ENCODE peak calls at places on chromosome 22, in eight cellular contexts. G is left cardiac atrium; E is NCI-H774; Z is stimulated activated CD4-positive, alpha-beta T cell treated with anti-CD3 and anti-CD28 coated beads, Interleukin-4, amount 100 ng/mL, for 4 hours; K is lung; B is HAP-1; D is SW480; R is activated CD4-positive, alpha-beta T cell treated with anti-CD3 and anti-CD28 coated beads for 36 hours. Y is an unnamed sample.

GRCh38 chr22:23268877-23269276 is 88.6 kb downstream of the BCR start:
- DNase-seq in G (no peak), E (no peak), Z (no peak), K (no peak), B (no peak), D (no peak), R (no peak), Y (no peak)

GRCh38 chr22:44995715-44996114 is 14.1 kb downstream of the PHF21B start:
- DNase-seq in G (no peak), E (no peak), Z (no peak), K (no peak), B (no peak), D (no peak), R (no peak), Y (no peak)

GRCh38 chr22:35064664-35065063 is 1.3 kb upstream of the ISX start:
- DNase-seq in G (no peak), E (no peak), Z (no peak), K (no peak), B (no peak), D (no peak), R (peak; percentile 5), Y (no peak)

GRCh38 chr22:49207008-49207775 is 620.5 kb downstream of the BRD1 start:
- DNase-seq in G (no peak), E (no peak), Z (no peak), K (no peak), B (peak; percentile 2), D (no peak), R (no peak), Y (no peak)

GRCh38 chr22:24772493-24773220 is 1.9 kb downstream of the PIWIL3 start:
- DNase-seq in G (no peak), E (no peak), Z (no peak), K (no peak), B (peak; percentile 66), D (peak; percentile 70), R (no peak), Y (peak; percentile 30)

GRCh38 chr22:39356464-39356863 is 6.7 kb downstream of the SYNGR1 start:
- DNase-seq in G (no peak), E (no peak), Z (no peak), K (no peak), B (no peak), D (no peak), R (no peak), Y (no peak)

GRCh38 chr22:47194476-47195155 is 432.2 kb downstream of the TBC1D22A start:
- DNase-seq in G (no peak), E (no peak), Z (no peak), K (no peak), B (no peak), D (no peak), R (no peak), Y (no peak)

GRCh38 chr22:21980547-21980946 is 2.0 kb downstream of the TOP3B start:
- DNase-seq in G (no peak), E (no peak), Z (no peak), K (no peak), B (no peak), D (no peak), R (no peak), Y (no peak)

GRCh38 chr22:36764641-36765040 is 11.3 kb downstream of the IFT27 start:
- DNase-seq in G (no peak), E (no peak), Z (no peak), K (no peak), B (peak; percentile 4), D (no peak), R (no peak), Y (no peak)

GRCh38 chr22:37089451-37089850 is 20.1 kb downstream of the TMPRSS6 start:
- DNase-seq in G (no peak), E (no peak), Z (no peak), K (no peak), B (no peak), D (no peak), R (no peak), Y (no peak)

GRCh38 chr22:25067851-25068421 is 115.4 kb downstream of the KIAA1671 start:
- DNase-seq in G (peak; percentile 30), E (no peak), Z (peak; percentile 70), K (no peak), B (no peak), D (peak; percentile 67), R (peak; percentile 90), Y (no peak)

GRCh38 chr22:17974087-17974486 is 50.3 kb downstream of the MICAL3 start:
- DNase-seq in G (no peak), E (no peak), Z (no peak), K (no peak), B (no peak), D (no peak), R (no peak), Y (no peak)

GRCh38 chr22:33923660-33924246 is 3.5 kb upstream of the LARGE1 start:
- DNase-seq in G (peak; percentile 66), E (peak; percentile 7), Z (peak; percentile 16), K (peak; percentile 69), B (peak; percentile 84), D (peak; percentile 72), R (peak; percentile 54), Y (peak; percentile 78)

GRCh38 chr22:40542821-40543540 is 93.5 kb downstream of the MRTFA start:
- DNase-seq in G (no peak), E (no peak), Z (no peak), K (no peak), B (no peak), D (no peak), R (no peak), Y (no peak)

GRCh38 chr22:49634006-49634772 is 193.5 kb downstream of the BRD1 start:
- DNase-seq in G (peak; percentile 12), E (no peak), Z (no peak), K (no peak), B (no peak), D (no peak), R (no peak), Y (no peak)

GRCh38 chr22:44807915-44808690 is 55.7 kb downstream of the ARHGAP8 start:
- DNase-seq in G (no peak), E (no peak), Z (no peak), K (no peak), B (peak; percentile 67), D (no peak), R (peak; percentile 36), Y (no peak)

GRCh38 chr22:46303347-46303965 is 6.8 kb downstream of the GTSE1 start:
- DNase-seq in G (no peak), E (no peak), Z (no peak), K (no peak), B (no peak), D (no peak), R (no peak), Y (no peak)

GRCh38 chr22:36773935-36774334 is 2.0 kb downstream of the IFT27 start:
- DNase-seq in G (no peak), E (no peak), Z (no peak), K (no peak), B (no peak), D (peak; percentile 30), R (no peak), Y (no peak)

GRCh38 chr22:19745155-19746133 is 15.1 kb upstream of the TBX1 start:
- DNase-seq in G (peak; percentile 77), E (no peak), Z (no peak), K (no peak), B (no peak), D (no peak), R (no peak), Y (no peak)

GRCh38 chr22:45319319-45319675 is 9.6 kb downstream of the FAM118A start:
- DNase-seq in G (peak; percentile 43), E (no peak), Z (no peak), K (no peak), B (no peak), D (no peak), R (peak; percentile 27), Y (no peak)

GRCh38 chr22:16964366-16964765 is 43.7 kb downstream of the GAB4 start:
- DNase-seq in G (no peak), E (no peak), Z (no peak), K (peak; percentile 23), B (no peak), D (no peak), R (no peak), Y (no peak)

GRCh38 chr22:22842085-22842484 is 45.5 kb upstream of the IGLL5 start:
- DNase-seq in G (no peak), E (no peak), Z (no peak), K (no peak), B (no peak), D (no peak), R (no peak), Y (no peak)

GRCh38 chr22:49362393-49362792 is 465.3 kb downstream of the BRD1 start:
- DNase-seq in G (no peak), E (peak; percentile 52), Z (no peak), K (peak; percentile 9), B (no peak), D (no peak), R (no peak), Y (no peak)

GRCh38 chr22:24803064-24803542 is 2.9 kb upstream of the SGSM1 start:
- DNase-seq in G (peak; percentile 43), E (no peak), Z (peak; percentile 38), K (peak; percentile 60), B (peak; percentile 85), D (peak; percentile 50), R (peak; percentile 74), Y (peak; percentile 65)

GRCh38 chr22:37054078-37054440 is 2.5 kb downstream of the KCTD17 start:
- DNase-seq in G (no peak), E (no peak), Z (no peak), K (no peak), B (no peak), D (peak; percentile 45), R (no peak), Y (no peak)

GRCh38 chr22:41775976-41776375 is 24.5 kb upstream of the CCDC134 start:
- DNase-seq in G (no peak), E (no peak), Z (no peak), K (no peak), B (no peak), D (no peak), R (no peak), Y (no peak)

GRCh38 chr22:20106849-20107237 is 9.1 kb upstream of the RANBP1 start:
- DNase-seq in G (no peak), E (no peak), Z (no peak), K (no peak), B (no peak), D (no peak), R (no peak), Y (no peak)

GRCh38 chr22:31094741-31095140 is 12.6 kb downstream of the SELENOM start:
- DNase-seq in G (no peak), E (no peak), Z (no peak), K (no peak), B (no peak), D (no peak), R (no peak), Y (no peak)

GRCh38 chr22:27311666-27312566 is 489.6 kb downstream of the MN1 start:
- DNase-seq in G (no peak), E (no peak), Z (no peak), K (no peak), B (no peak), D (no peak), R (no peak), Y (no peak)

GRCh38 chr22:41780714-41781507 is 19.6 kb upstream of the CCDC134 start:
- DNase-seq in G (peak; percentile 67), E (no peak), Z (peak; percentile 83), K (peak; percentile 70), B (no peak), D (peak; percentile 51), R (peak; percentile 95), Y (no peak)

Y was measured in neuronal stem cell.